ENCODE peak calls at places on chromosomes 4 and X, in six cellular contexts. T is fibroblast of mammary gland; L is stimulated activated CD4-positive, alpha-beta T cell treated with anti-CD3 and anti-CD28 coated beads, Interleukin-15, amount 100 ng/mL, for 24 hours; M is MG63; J is amygdala; R is IMR-90. U is an unnamed sample.

GRCh38 chr4:115187136-115187535 is 73.7 kb upstream of the NDST4 start:
- DNase-seq in T (peak; percentile 42), L (no peak), M (no peak), J (no peak), R (no peak), U (peak; percentile 25)

GRCh38 chrX:73206366-73206765 is 8.3 kb downstream of the NAP1L2 start:
- DNase-seq in T (no peak), L (no peak), M (no peak), J (no peak), R (no peak), U (no peak)

GRCh38 chr4:126242679-126243390 is 928.1 kb downstream of the FAT4 start:
- DNase-seq in T (peak; percentile 6), L (no peak), M (no peak), J (no peak), R (no peak), U (no peak)

GRCh38 chrX:12819231-12819630 is 28.0 kb downstream of the PRPS2 start:
- DNase-seq in T (no peak), L (no peak), M (no peak), J (no peak), R (no peak), U (no peak)

GRCh38 chr4:42473071-42473684 is 75.9 kb downstream of the SHISA3 start:
- DNase-seq in T (no peak), L (no peak), M (no peak), J (no peak), R (no peak), U (no peak)

GRCh38 chr4:152000518-152000917 is 239.7 kb upstream of the GATB start:
- DNase-seq in T (no peak), L (no peak), M (no peak), J (no peak), R (no peak), U (no peak)

GRCh38 chr4:184588893-184589292 is 60.4 kb downstream of the CASP3 start:
- DNase-seq in T (peak; percentile 31), L (no peak), M (peak; percentile 69), J (no peak), R (no peak), U (no peak)

GRCh38 chr4:76779740-76780459 is 118.0 kb downstream of the SOWAHB start:
- DNase-seq in T (peak; percentile 30), L (no peak), M (peak; percentile 51), J (no peak), R (peak; percentile 78), U (peak; percentile 66)

GRCh38 chr4:139599594-139600374 is 43.8 kb upstream of the SETD7 start:
- DNase-seq in T (peak; percentile 81), L (no peak), M (no peak), J (no peak), R (peak; percentile 73), U (peak; percentile 37)

GRCh38 chr4:101346312-101346561 is 1.1 kb downstream of the PPP3CA start:
- DNase-seq in T (no peak), L (no peak), M (peak; percentile 11), J (no peak), R (no peak), U (no peak)

GRCh38 chrX:49155243-49155899 is 7.2 kb upstream of the MAGIX start:
- DNase-seq in T (peak; percentile 68), L (peak; percentile 58), M (peak; percentile 55), J (peak; percentile 35), R (peak; percentile 58), U (peak; percentile 82)

GRCh38 chr4:102517753-102518152 is 16.6 kb downstream of the NFKB1 start:
- DNase-seq in T (no peak), L (no peak), M (no peak), J (no peak), R (no peak), U (no peak)

GRCh38 chr4:141763373-141763772 is 127.0 kb downstream of the IL15 start:
- DNase-seq in T (no peak), L (no peak), M (no peak), J (no peak), R (no peak), U (no peak)

GRCh38 chr4:89755210-89755609 is 81.8 kb downstream of the SNCA start:
- DNase-seq in T (peak; percentile 15), L (no peak), M (no peak), J (no peak), R (no peak), U (peak; percentile 20)

GRCh38 chrX:40550069-40550468 is 30.7 kb upstream of the ATP6AP2 start:
- DNase-seq in T (no peak), L (no peak), M (peak; percentile 8), J (no peak), R (no peak), U (no peak)

GRCh38 chrX:39204945-39205344 is 403.7 kb downstream of the MID1IP1 start:
- DNase-seq in T (no peak), L (peak; percentile 74), M (no peak), J (no peak), R (no peak), U (no peak)

U was measured in fibroblast of lung.